ENCODE peak calls at places on chromosomes 6 and 20, in ten cellular contexts. B is cardiac muscle cell; X is NCI-H2081; T is activated naive CD4-positive, alpha-beta T cell treated with anti-CD3 and anti-CD28 coated beads, Interleukin-2, amount 50 U/mL, for 16 hours; K is pulmonary artery endothelial cell; E is activated naive CD8-positive, alpha-beta T cell treated with anti-CD3 and anti-CD28 coated beads, Interleukin-2, amount 50 U/mL, for 24 hours; Y is stimulated activated CD8-positive, alpha-beta memory T cell treated with anti-CD3 and anti-CD28 coated beads, Interleukin-4, amount 100 ng/mL, for 24 hours; O is HT1080; C is hepatocyte; R is Right ventricle myocardium inferior. Z is an unnamed sample.

GRCh38 chr20:53276143-53276542 is 304.0 kb downstream of the TSHZ2 start:
- DNase-seq in C (no peak), E (no peak), O (no peak), Y (no peak), X (no peak), R (peak; percentile 55), K (no peak), T (no peak), B (no peak), Z (no peak)

GRCh38 chr20:57080796-57081195 is 185.6 kb downstream of the BMP7 start:
- DNase-seq in O (peak; percentile 34), K (no peak), X (no peak), R (no peak), B (no peak), Y (no peak), T (no peak), C (no peak), E (no peak), Z (no peak)

GRCh38 chr6:103122766-103123601 is 1729.5 kb downstream of the GRIK2 start:
- DNase-seq in R (no peak), E (peak; percentile 16), C (peak; percentile 86), O (peak; percentile 56), T (no peak), X (peak; percentile 62), Y (no peak), K (no peak), B (peak; percentile 29), Z (peak; percentile 62)

GRCh38 chr20:18019068-18019467 is 38.6 kb downstream of the OVOL2 start:
- DNase-seq in T (no peak), Y (no peak), B (peak; percentile 48), O (no peak), E (no peak), X (no peak), R (no peak), C (no peak), K (no peak), Z (no peak)

GRCh38 chr20:31811796-31812728 is 7.1 kb upstream of the MYLK2 start:
- DNase-seq in Y (no peak), B (peak; percentile 76), R (no peak), K (no peak), C (no peak), X (no peak), T (no peak), E (no peak), O (peak; percentile 81), Z (no peak)

GRCh38 chr6:125485757-125486156 is 184.0 kb upstream of the HDDC2 start:
- DNase-seq in R (no peak), T (no peak), O (no peak), B (no peak), E (no peak), Y (no peak), K (no peak), C (no peak), X (no peak), Z (no peak)

GRCh38 chr6:166466178-166467122 is 83.7 kb upstream of the MPC1 start:
- DNase-seq in B (peak; percentile 81), R (no peak), K (peak; percentile 64), X (no peak), E (no peak), O (peak; percentile 82), T (no peak), Y (no peak), C (peak; percentile 45), Z (no peak)

GRCh38 chr6:24402697-24403500 is at the start of gene MRS2:
- DNase-seq in Y (peak; percentile 63), K (peak; percentile 37), R (peak; percentile 92), X (peak; percentile 89), C (peak; percentile 94), O (peak; percentile 71), B (peak; percentile 80), T (peak; percentile 83), E (peak; percentile 80), Z (peak; percentile 42)

GRCh38 chr6:150118642-150119041 is 24.2 kb upstream of the PPP1R14C start:
- DNase-seq in T (no peak), K (no peak), B (no peak), Y (no peak), E (no peak), C (no peak), R (no peak), X (no peak), O (no peak), Z (no peak)

GRCh38 chr6:143901885-143902708 is 37.8 kb downstream of the ZC2HC1B start:
- DNase-seq in C (peak; percentile 34), X (no peak), R (no peak), T (no peak), K (no peak), Y (no peak), E (no peak), B (peak; percentile 96), O (no peak), Z (no peak)

GRCh38 chr6:29628419-29629281 is 4.3 kb downstream of the GABBR1 start:
- DNase-seq in X (peak; percentile 87), R (peak; percentile 80), Y (no peak), E (peak; percentile 74), T (peak; percentile 67), B (peak; percentile 84), K (no peak), C (peak; percentile 91), O (peak; percentile 85), Z (peak; percentile 5)

GRCh38 chr6:344816-345340 is 46.7 kb upstream of the IRF4 start:
- DNase-seq in C (no peak), B (no peak), O (no peak), E (no peak), X (no peak), T (no peak), Y (no peak), R (peak; percentile 28), K (no peak), Z (no peak)

GRCh38 chr20:36845288-36845969 is 30.5 kb upstream of the TLDC2 start:
- DNase-seq in X (peak; percentile 67), T (no peak), C (no peak), E (no peak), O (no peak), B (no peak), R (peak; percentile 59), K (no peak), Y (no peak), Z (no peak)

GRCh38 chr6:128168244-128168643 is 267.4 kb upstream of the THEMIS start:
- DNase-seq in X (no peak), E (no peak), T (no peak), R (no peak), B (no peak), O (peak; percentile 20), K (no peak), Y (no peak), C (no peak), Z (no peak)

GRCh38 chr20:57662028-57662312 is 41.7 kb upstream of the ZBP1 start:
- DNase-seq in K (no peak), E (no peak), B (no peak), R (peak; percentile 7), C (no peak), T (no peak), X (no peak), O (no peak), Y (no peak), Z (no peak)

GRCh38 chr6:101926149-101926925 is 532.8 kb downstream of the GRIK2 start:
- DNase-seq in X (no peak), O (no peak), R (no peak), C (no peak), T (no peak), B (no peak), K (no peak), Y (no peak), E (no peak), Z (no peak)

GRCh38 chr6:156776841-156777576 is at the start of gene ARID1B:
- DNase-seq in C (peak; percentile 88), B (peak; percentile 89), T (peak; percentile 79), E (peak; percentile 70), O (peak; percentile 65), Y (peak; percentile 61), R (peak; percentile 93), X (peak; percentile 59), K (peak; percentile 49), Z (peak; percentile 72)

GRCh38 chr6:118305081-118305480 is 243.0 kb upstream of the PLN start:
- DNase-seq in T (no peak), C (no peak), E (no peak), R (no peak), Y (no peak), X (no peak), B (no peak), O (no peak), K (no peak), Z (no peak)

GRCh38 chr20:20953738-20954657 is 152.2 kb downstream of the LINC00237 start:
- DNase-seq in E (no peak), K (no peak), X (no peak), B (no peak), Y (no peak), T (no peak), R (no peak), O (no peak), C (no peak), Z (no peak)

GRCh38 chr6:113481441-113481840 is 375.7 kb upstream of the MARCKS start:
- DNase-seq in E (no peak), K (no peak), B (no peak), R (no peak), X (no peak), T (no peak), Y (no peak), O (peak; percentile 33), C (peak; percentile 28), Z (no peak)

GRCh38 chr6:130575971-130576370 is 210.2 kb downstream of the TMEM200A start:
- DNase-seq in O (no peak), C (no peak), R (no peak), E (peak; percentile 46), Y (peak; percentile 1), T (no peak), X (no peak), B (no peak), K (no peak), Z (no peak)

GRCh38 chr6:156918647-156919046 is 141.5 kb downstream of the ARID1B start:
- DNase-seq in E (no peak), O (no peak), T (no peak), C (no peak), Y (no peak), K (no peak), X (no peak), B (no peak), R (no peak), Z (no peak)

GRCh38 chr20:44080646-44081267 is 106.2 kb downstream of the JPH2 start:
- DNase-seq in E (peak; percentile 74), R (no peak), C (peak; percentile 84), T (peak; percentile 75), X (peak; percentile 57), B (peak; percentile 87), Y (peak; percentile 61), K (peak; percentile 40), O (peak; percentile 62), Z (peak; percentile 28)

GRCh38 chr20:63456429-63457284 is 15.8 kb downstream of the KCNQ2 start:
- DNase-seq in C (no peak), B (peak; percentile 46), E (no peak), Y (no peak), O (no peak), X (no peak), R (no peak), K (no peak), T (no peak), Z (no peak)

GRCh38 chr6:163756079-163756478 is 341.6 kb downstream of the QKI start:
- DNase-seq in O (no peak), C (no peak), E (no peak), K (no peak), T (no peak), X (no peak), B (no peak), R (no peak), Y (no peak), Z (no peak)

GRCh38 chr20:53914861-53915458 is 155.4 kb downstream of the BCAS1 start:
- DNase-seq in B (no peak), T (no peak), E (no peak), R (no peak), O (peak; percentile 46), C (no peak), X (no peak), Y (no peak), K (no peak), Z (no peak)

GRCh38 chr20:33656010-33656782 is 5.9 kb upstream of the C20orf144 start:
- DNase-seq in O (no peak), R (peak; percentile 20), C (no peak), B (no peak), Y (no peak), K (no peak), X (no peak), E (no peak), T (no peak), Z (no peak)

GRCh38 chr6:133895573-133896343 is 6.8 kb downstream of the TCF21 start:
- DNase-seq in E (no peak), Y (no peak), R (peak; percentile 73), T (no peak), C (peak; percentile 32), B (peak; percentile 57), K (no peak), X (no peak), O (no peak), Z (no peak)

Z was measured in NCI-H2107.